ENCODE peak calls at places on chromosomes 7 and 10, in nine cellular contexts. G is NAMALWA; L is body of pancreas; D is activated T-helper 9 cell treated with anti-CD3 and anti-CD28 coated beads, Interleukin-2, amount 50 U/mL, for 16 hours; B is effector CD4-positive, alpha-beta T cell; A is heart left ventricle; N is amygdala; F is aorta; P is uterus. T is an unnamed sample.

GRCh38 chr10:71213127-71213616 is 802 bp downstream of the UNC5B start:
- DNase-seq in G (no peak), L (peak), D (no peak), B (no peak), A (no peak), N (no peak), F (peak), P (peak), T (peak)

GRCh38 chr10:113959383-113959760 is 84.3 kb upstream of the ADRB1 start:
- DNase-seq in G (no peak), L (no peak), D (no peak), B (no peak), A (no peak), N (no peak), F (no peak), P (no peak), T (no peak)

GRCh38 chr10:132444877-132445351 is 47.9 kb downstream of the PWWP2B start:
- DNase-seq in G (no peak), L (no peak), D (no peak), B (no peak), A (no peak), N (no peak), F (no peak), P (no peak), T (no peak)

GRCh38 chr10:61028861-61029361 is 84.9 kb upstream of the RHOBTB1 start:
- DNase-seq in G (no peak), L (no peak), D (no peak), B (no peak), A (no peak), N (no peak), F (no peak), P (no peak), T (no peak)

GRCh38 chr7:25093268-25093802 is 31.7 kb downstream of the CYCS start:
- DNase-seq in G (peak), L (peak), D (peak), B (peak), A (peak), N (no peak), F (peak), P (peak), T (peak)

GRCh38 chr10:18658301-18658991 is 785 bp upstream of the ARL5B start:
- DNase-seq in G (peak), L (peak), D (no peak), B (no peak), A (no peak), N (no peak), F (peak), P (no peak), T (peak)

GRCh38 chr7:10998984-10999757 is 25.5 kb downstream of the PHF14 start:
- DNase-seq in G (no peak), L (no peak), D (no peak), B (no peak), A (no peak), N (no peak), F (no peak), P (no peak), T (peak)

GRCh38 chr10:86960863-86961434 is 2.5 kb downstream of the SNCG start:
- DNase-seq in G (no peak), L (no peak), D (no peak), B (no peak), A (no peak), N (no peak), F (peak), P (peak), T (no peak)

GRCh38 chr7:54877683-54878082 is 118.7 kb upstream of the SEC61G start:
- DNase-seq in G (no peak), L (peak), D (no peak), B (no peak), A (no peak), N (no peak), F (no peak), P (no peak), T (no peak)

GRCh38 chr7:118259115-118259514 is 34.6 kb downstream of the ANKRD7 start:
- DNase-seq in G (no peak), L (no peak), D (no peak), B (no peak), A (no peak), N (no peak), F (no peak), P (no peak), T (peak)

GRCh38 chr7:37531225-37531624 is 82.6 kb upstream of the ELMO1 start:
- DNase-seq in G (no peak), L (no peak), D (no peak), B (no peak), A (peak), N (no peak), F (no peak), P (no peak), T (no peak)

T was measured in OCI-M1.